ENCODE peak calls at places on chromosomes 13 and 19, in seven cellular contexts. One of them, this sample, is unnamed. For H3K4me1, the result is how much of the 10 kb centered on the place peaks cover.

GRCh38 chr13:41137951-41138350 is 5.3 kb upstream of the KBTBD6 start:
- DNase-seq in GM23338: no peak
- DNase-seq in right cardiac atrium: no peak
- DNase-seq in left lung: no peak
- DNase-seq in aorta: no peak
- DNase-seq in upper lobe of right lung: no peak
- DNase-seq in lower lobe of right lung: no peak
- DNase-seq in this sample: no peak

GRCh38 chr13:109719962-109720646 is 66.3 kb downstream of the IRS2 start:
- DNase-seq in GM23338: no peak
- DNase-seq in right cardiac atrium: no peak
- DNase-seq in left lung: no peak
- DNase-seq in aorta: no peak
- DNase-seq in upper lobe of right lung: no peak
- DNase-seq in lower lobe of right lung: no peak
- DNase-seq in this sample: no peak

GRCh38 chr19:36436531-36436930 is 18.1 kb upstream of the ZFP82 start:
- DNase-seq in GM23338: peak
- DNase-seq in right cardiac atrium: no peak
- DNase-seq in left lung: no peak
- DNase-seq in aorta: no peak
- DNase-seq in upper lobe of right lung: no peak
- DNase-seq in lower lobe of right lung: no peak
- DNase-seq in this sample: no peak

GRCh38 chr19:58439576-58440554 is at the start of gene ZNF132:
- DNase-seq in GM23338: peak
- DNase-seq in right cardiac atrium: peak
- DNase-seq in left lung: peak
- DNase-seq in aorta: peak
- DNase-seq in upper lobe of right lung: peak
- DNase-seq in lower lobe of right lung: peak
- DNase-seq in this sample: peak

GRCh38 chr13:28392896-28393295 is 102.0 kb downstream of the FLT1 start:
- DNase-seq in GM23338: no peak
- DNase-seq in right cardiac atrium: no peak
- DNase-seq in left lung: no peak
- DNase-seq in aorta: no peak
- DNase-seq in upper lobe of right lung: no peak
- DNase-seq in lower lobe of right lung: no peak
- DNase-seq in this sample: no peak

GRCh38 chr13:79709526-79709925 is 228.6 kb downstream of the NDFIP2 start:
- DNase-seq in GM23338: no peak
- DNase-seq in right cardiac atrium: no peak
- DNase-seq in left lung: no peak
- DNase-seq in aorta: no peak
- DNase-seq in upper lobe of right lung: no peak
- DNase-seq in lower lobe of right lung: no peak
- DNase-seq in this sample: no peak

GRCh38 chr13:36417328-36417727 is 15.0 kb upstream of the CCNA1 start:
- DNase-seq in GM23338: no peak
- DNase-seq in right cardiac atrium: no peak
- DNase-seq in left lung: no peak
- DNase-seq in aorta: no peak
- DNase-seq in upper lobe of right lung: no peak
- DNase-seq in lower lobe of right lung: no peak
- DNase-seq in this sample: no peak

GRCh38 chr13:86892330-86892729 is 778.8 kb upstream of the SLITRK5 start:
- DNase-seq in GM23338: no peak
- DNase-seq in right cardiac atrium: no peak
- DNase-seq in left lung: no peak
- DNase-seq in aorta: no peak
- DNase-seq in upper lobe of right lung: no peak
- DNase-seq in lower lobe of right lung: no peak
- DNase-seq in this sample: no peak

GRCh38 chr13:44692173-44692713 is 116.1 kb upstream of the TSC22D1 start:
- DNase-seq in GM23338: peak
- DNase-seq in right cardiac atrium: no peak
- DNase-seq in left lung: no peak
- DNase-seq in aorta: no peak
- DNase-seq in upper lobe of right lung: no peak
- DNase-seq in lower lobe of right lung: no peak
- DNase-seq in this sample: no peak

GRCh38 chr19:47518139-47518538 is 3.3 kb upstream of the NAPA start:
- DNase-seq in GM23338: no peak
- DNase-seq in right cardiac atrium: no peak
- DNase-seq in left lung: no peak
- DNase-seq in aorta: no peak
- DNase-seq in upper lobe of right lung: no peak
- DNase-seq in lower lobe of right lung: no peak
- DNase-seq in this sample: no peak

GRCh38 chr19:39679791-39680168 is 24.1 kb downstream of the LGALS16 start:
- DNase-seq in GM23338: no peak
- DNase-seq in right cardiac atrium: no peak
- DNase-seq in left lung: no peak
- DNase-seq in aorta: no peak
- DNase-seq in upper lobe of right lung: no peak
- DNase-seq in lower lobe of right lung: no peak
- DNase-seq in this sample: no peak

GRCh38 chr19:5193192-5193591 is 147.4 kb downstream of the PTPRS start:
- DNase-seq in GM23338: peak
- DNase-seq in right cardiac atrium: no peak
- DNase-seq in left lung: no peak
- DNase-seq in aorta: no peak
- DNase-seq in upper lobe of right lung: no peak
- DNase-seq in lower lobe of right lung: no peak
- DNase-seq in this sample: no peak

GRCh38 chr13:33135097-33135496 is 118.9 kb downstream of the KL start:
- DNase-seq in GM23338: no peak
- DNase-seq in right cardiac atrium: no peak
- DNase-seq in left lung: no peak
- DNase-seq in aorta: no peak
- DNase-seq in upper lobe of right lung: no peak
- DNase-seq in lower lobe of right lung: no peak
- DNase-seq in this sample: no peak

GRCh38 chr19:14112051-14112808 is 5.3 kb downstream of the PRKACA start:
- DNase-seq in GM23338: peak
- DNase-seq in right cardiac atrium: peak
- DNase-seq in left lung: no peak
- DNase-seq in aorta: no peak
- DNase-seq in upper lobe of right lung: no peak
- DNase-seq in lower lobe of right lung: no peak
- DNase-seq in this sample: peak

GRCh38 chr19:2856457-2857055 is 10.6 kb upstream of the ZNF556 start:
- DNase-seq in GM23338: no peak
- DNase-seq in right cardiac atrium: no peak
- DNase-seq in left lung: no peak
- DNase-seq in aorta: no peak
- DNase-seq in upper lobe of right lung: no peak
- DNase-seq in lower lobe of right lung: no peak
- DNase-seq in this sample: no peak

GRCh38 chr19:609001-609340 is 19.3 kb downstream of the HCN2 start:
- DNase-seq in GM23338: no peak
- DNase-seq in right cardiac atrium: peak
- DNase-seq in left lung: no peak
- DNase-seq in aorta: no peak
- DNase-seq in upper lobe of right lung: peak
- DNase-seq in lower lobe of right lung: peak
- DNase-seq in this sample: peak

GRCh38 chr19:35002037-35002535 is 2.0 kb downstream of the GRAMD1A start:
- DNase-seq in GM23338: no peak
- DNase-seq in right cardiac atrium: no peak
- DNase-seq in left lung: no peak
- DNase-seq in aorta: no peak
- DNase-seq in upper lobe of right lung: no peak
- DNase-seq in lower lobe of right lung: peak
- DNase-seq in this sample: no peak

GRCh38 chr19:34999498-35000337 is at the start of gene GRAMD1A:
- DNase-seq in GM23338: peak
- DNase-seq in right cardiac atrium: peak
- DNase-seq in left lung: peak
- DNase-seq in aorta: peak
- DNase-seq in upper lobe of right lung: peak
- DNase-seq in lower lobe of right lung: peak
- DNase-seq in this sample: peak

GRCh38 chr19:34998777-34999497 is 1.2 kb upstream of the GRAMD1A start:
- DNase-seq in GM23338: peak
- DNase-seq in right cardiac atrium: no peak
- DNase-seq in left lung: no peak
- DNase-seq in aorta: peak
- DNase-seq in upper lobe of right lung: no peak
- DNase-seq in lower lobe of right lung: peak
- DNase-seq in this sample: no peak

GRCh38 chr19:35000338-35000646 is 169 bp downstream of the GRAMD1A start:
- DNase-seq in GM23338: no peak
- DNase-seq in right cardiac atrium: no peak
- DNase-seq in left lung: no peak
- DNase-seq in aorta: no peak
- DNase-seq in upper lobe of right lung: no peak
- DNase-seq in lower lobe of right lung: peak
- DNase-seq in this sample: no peak

GRCh38 chr19:35000647-35001501 is 751 bp downstream of the GRAMD1A start:
- DNase-seq in GM23338: peak
- DNase-seq in right cardiac atrium: no peak
- DNase-seq in left lung: peak
- DNase-seq in aorta: no peak
- DNase-seq in upper lobe of right lung: no peak
- DNase-seq in lower lobe of right lung: peak
- DNase-seq in this sample: no peak
- H3K4me1 ChIP-seq in GM23338: half or more
- H3K4me1 ChIP-seq in right cardiac atrium: under half
- H3K4me1 ChIP-seq in left lung: half or more
- H3K4me1 ChIP-seq in aorta: under half
- H3K4me1 ChIP-seq in upper lobe of right lung: half or more
- H3K4me1 ChIP-seq in lower lobe of right lung: half or more
- H3K4me1 ChIP-seq in this sample: half or more

GRCh38 chr19:43781630-43782310 is 997 bp upstream of the KCNN4 start:
- DNase-seq in GM23338: no peak
- DNase-seq in right cardiac atrium: no peak
- DNase-seq in left lung: no peak
- DNase-seq in aorta: peak
- DNase-seq in upper lobe of right lung: no peak
- DNase-seq in lower lobe of right lung: no peak
- DNase-seq in this sample: no peak
- H3K4me1 ChIP-seq in GM23338: under half
- H3K4me1 ChIP-seq in right cardiac atrium: under half
- H3K4me1 ChIP-seq in left lung: half or more
- H3K4me1 ChIP-seq in aorta: under half
- H3K4me1 ChIP-seq in upper lobe of right lung: under half
- H3K4me1 ChIP-seq in lower lobe of right lung: under half
- H3K4me1 ChIP-seq in this sample: under half

GRCh38 chr19:16591803-16592556 is 19.8 kb upstream of the SLC35E1 start:
- DNase-seq in GM23338: peak
- DNase-seq in right cardiac atrium: no peak
- DNase-seq in left lung: peak
- DNase-seq in aorta: no peak
- DNase-seq in upper lobe of right lung: no peak
- DNase-seq in lower lobe of right lung: no peak
- DNase-seq in this sample: no peak
- H3K4me1 ChIP-seq in GM23338: under half
- H3K4me1 ChIP-seq in right cardiac atrium: under half
- H3K4me1 ChIP-seq in left lung: half or more
- H3K4me1 ChIP-seq in aorta: under half
- H3K4me1 ChIP-seq in upper lobe of right lung: half or more
- H3K4me1 ChIP-seq in lower lobe of right lung: half or more
- H3K4me1 ChIP-seq in this sample: half or more

GRCh38 chr13:27257648-27258253 is 6.4 kb downstream of the RPL21 start:
- DNase-seq in GM23338: no peak
- DNase-seq in right cardiac atrium: no peak
- DNase-seq in left lung: no peak
- DNase-seq in aorta: no peak
- DNase-seq in upper lobe of right lung: no peak
- DNase-seq in lower lobe of right lung: no peak
- DNase-seq in this sample: no peak
- H3K4me1 ChIP-seq in GM23338: under half
- H3K4me1 ChIP-seq in right cardiac atrium: under half
- H3K4me1 ChIP-seq in left lung: half or more
- H3K4me1 ChIP-seq in aorta: under half
- H3K4me1 ChIP-seq in upper lobe of right lung: under half
- H3K4me1 ChIP-seq in lower lobe of right lung: under half
- H3K4me1 ChIP-seq in this sample: under half

GRCh38 chr19:53703361-53703760 is 71.6 kb downstream of the DPRX start:
- DNase-seq in GM23338: no peak
- DNase-seq in right cardiac atrium: no peak
- DNase-seq in left lung: no peak
- DNase-seq in aorta: no peak
- DNase-seq in upper lobe of right lung: no peak
- DNase-seq in lower lobe of right lung: no peak
- DNase-seq in this sample: no peak
- H3K4me1 ChIP-seq in GM23338: under half
- H3K4me1 ChIP-seq in right cardiac atrium: under half
- H3K4me1 ChIP-seq in left lung: under half
- H3K4me1 ChIP-seq in aorta: under half
- H3K4me1 ChIP-seq in upper lobe of right lung: under half
- H3K4me1 ChIP-seq in lower lobe of right lung: under half
- H3K4me1 ChIP-seq in this sample: under half

GRCh38 chr19:8361921-8362793 is 1.8 kb upstream of the ANGPTL4 start:
- DNase-seq in GM23338: no peak
- DNase-seq in right cardiac atrium: peak
- DNase-seq in left lung: peak
- DNase-seq in aorta: peak
- DNase-seq in upper lobe of right lung: peak
- DNase-seq in lower lobe of right lung: peak
- DNase-seq in this sample: peak

GRCh38 chr19:8357007-8357521 is 6.9 kb upstream of the ANGPTL4 start:
- DNase-seq in GM23338: no peak
- DNase-seq in right cardiac atrium: no peak
- DNase-seq in left lung: peak
- DNase-seq in aorta: no peak
- DNase-seq in upper lobe of right lung: no peak
- DNase-seq in lower lobe of right lung: no peak
- DNase-seq in this sample: no peak

GRCh38 chr19:8363803-8364771 is at the start of gene ANGPTL4:
- DNase-seq in GM23338: peak
- DNase-seq in right cardiac atrium: peak
- DNase-seq in left lung: peak
- DNase-seq in aorta: peak
- DNase-seq in upper lobe of right lung: peak
- DNase-seq in lower lobe of right lung: peak
- DNase-seq in this sample: peak

GRCh38 chr19:8358948-8359347 is 5.0 kb upstream of the ANGPTL4 start:
- DNase-seq in GM23338: no peak
- DNase-seq in right cardiac atrium: no peak
- DNase-seq in left lung: peak
- DNase-seq in aorta: no peak
- DNase-seq in upper lobe of right lung: no peak
- DNase-seq in lower lobe of right lung: no peak
- DNase-seq in this sample: no peak

DNA sequence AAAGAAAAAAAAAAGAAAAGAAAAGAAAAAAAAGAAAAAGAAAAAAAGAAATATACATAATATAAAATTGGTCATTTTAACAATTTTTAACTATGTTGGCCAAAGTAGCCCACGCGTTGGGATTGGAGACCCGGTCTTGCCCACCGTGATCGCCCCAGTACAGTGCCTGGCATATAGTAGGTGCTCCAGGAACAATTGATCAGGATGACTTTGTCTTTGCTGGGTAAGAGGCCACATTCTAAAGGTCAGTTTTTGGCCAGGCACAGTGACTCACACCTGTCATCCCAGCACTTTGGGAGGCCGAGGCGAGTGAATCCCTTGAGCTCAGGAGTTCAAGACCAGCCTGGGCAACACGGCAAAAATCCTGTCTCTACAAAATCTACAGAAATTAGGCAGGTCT is 3.8 kb upstream of the ANGPTL4 start:
- DNase-seq in GM23338: no peak
- DNase-seq in right cardiac atrium: no peak
- DNase-seq in left lung: peak
- DNase-seq in aorta: no peak
- DNase-seq in upper lobe of right lung: no peak
- DNase-seq in lower lobe of right lung: no peak
- DNase-seq in this sample: no peak
- H3K4me1 ChIP-seq in GM23338: under half
- H3K4me1 ChIP-seq in right cardiac atrium: under half
- H3K4me1 ChIP-seq in left lung: half or more
- H3K4me1 ChIP-seq in aorta: under half
- H3K4me1 ChIP-seq in upper lobe of right lung: under half
- H3K4me1 ChIP-seq in lower lobe of right lung: half or more
- H3K4me1 ChIP-seq in this sample: under half